ENCODE peak calls at places on chromosomes 3 and 15, in six cellular contexts. N is upper lobe of left lung, A is HCT116, K is esophagus muscularis mucosa, Q is HepG2, Z is transverse colon. V is an unnamed sample.

GRCh38 chr15:77629070-77630030 is 3.4 kb downstream of the LINGO1 start:
- DNase-seq in N (no peak), A (no peak), K (no peak), Q (no peak), Z (no peak), V (no peak)

GRCh38 chr3:83953417-83954089 is 1005.2 kb upstream of the CADM2 start:
- DNase-seq in N (no peak), A (no peak), K (no peak), Q (no peak), Z (no peak), V (no peak)

GRCh38 chr3:16286672-16287604 is 21.9 kb downstream of the OXNAD1 start:
- DNase-seq in N (no peak), A (no peak), K (no peak), Q (no peak), Z (no peak), V (no peak)

GRCh38 chr3:50671331-50671730 is 3.4 kb upstream of the DOCK3 start:
- DNase-seq in N (no peak), A (peak; percentile 56), K (peak; percentile 86), Q (no peak), Z (no peak), V (no peak)

GRCh38 chr15:82952156-82953081 is at the start of gene HOMER2:
- DNase-seq in N (peak; percentile 91), A (no peak), K (no peak), Q (peak; percentile 10), Z (peak; percentile 15), V (no peak)

GRCh38 chr3:127444761-127445160 is 145.8 kb downstream of the TPRA1 start:
- DNase-seq in N (no peak), A (no peak), K (no peak), Q (no peak), Z (no peak), V (peak; percentile 55)

GRCh38 chr3:109927161-109927560 is 589.8 kb upstream of the DPPA4 start:
- DNase-seq in N (no peak), A (peak; percentile 98), K (no peak), Q (peak; percentile 40), Z (no peak), V (no peak)

GRCh38 chr15:67900621-67901147 is 60.8 kb upstream of the RNU6-1 start:
- DNase-seq in N (no peak), A (no peak), K (no peak), Q (no peak), Z (no peak), V (no peak)

GRCh38 chr15:65389226-65389625 is 11.4 kb upstream of the IGDCC3 start:
- DNase-seq in N (no peak), A (no peak), K (no peak), Q (no peak), Z (no peak), V (no peak)

GRCh38 chr3:188046561-188047213 is 107.3 kb upstream of the LPP start:
- DNase-seq in N (no peak), A (no peak), K (no peak), Q (no peak), Z (no peak), V (no peak)

GRCh38 chr15:41727143-41727542 is 47.1 kb upstream of the MAPKBP1 start:
- DNase-seq in N (no peak), A (no peak), K (no peak), Q (no peak), Z (no peak), V (no peak)

GRCh38 chr15:41735033-41735432 is 39.3 kb upstream of the MAPKBP1 start:
- DNase-seq in N (no peak), A (no peak), K (no peak), Q (no peak), Z (no peak), V (no peak)

GRCh38 chr15:41730543-41730942 is 43.7 kb upstream of the MAPKBP1 start:
- DNase-seq in N (no peak), A (no peak), K (no peak), Q (no peak), Z (no peak), V (no peak)

GRCh38 chr15:41734079-41734478 is 40.2 kb upstream of the MAPKBP1 start:
- DNase-seq in N (no peak), A (no peak), K (no peak), Q (no peak), Z (no peak), V (no peak)

DNA sequence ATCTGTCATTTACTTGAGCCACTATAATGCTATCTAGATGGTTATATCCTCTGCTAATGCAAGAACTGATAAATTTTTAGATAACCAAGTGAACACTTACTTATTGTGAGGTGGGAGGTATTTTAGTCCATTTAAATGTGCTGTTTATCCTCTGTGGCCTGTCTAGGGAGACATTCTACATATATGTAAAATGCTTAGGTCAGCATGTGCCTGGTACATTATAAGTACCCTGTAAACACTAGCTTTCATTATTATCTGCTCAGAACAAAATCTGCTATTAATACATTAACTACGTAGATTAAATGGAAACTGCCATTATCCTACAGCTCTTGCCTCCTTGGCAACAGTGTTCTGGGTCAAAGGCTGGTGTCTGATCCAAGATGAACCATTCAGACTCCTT is 41.8 kb upstream of the MAPKBP1 start:
- DNase-seq in N (no peak), A (no peak), K (no peak), Q (no peak), Z (no peak), V (no peak)
- H3K4me1 ChIP-seq in N (no peaks in the 10 kb centered on the region), A (no peaks in the 10 kb centered on the region), K (no peaks in the 10 kb centered on the region), Q (no peaks in the 10 kb centered on the region), Z (no peaks in the 10 kb centered on the region), V (no peaks in the 10 kb centered on the region)

GRCh38 chr3:156148946-156149348 is 28.6 kb downstream of the KCNAB1 start:
- DNase-seq in N (no peak), A (no peak), K (peak; percentile 89), Q (no peak), Z (no peak), V (no peak)

GRCh38 chr3:156151824-156152428 is 31.5 kb downstream of the KCNAB1 start:
- DNase-seq in N (no peak), A (peak; percentile 60), K (peak; percentile 91), Q (peak; percentile 35), Z (peak; percentile 73), V (peak; percentile 71)

GRCh38 chr3:156149781-156150375 is 29.5 kb downstream of the KCNAB1 start:
- DNase-seq in N (no peak), A (no peak), K (peak; percentile 42), Q (no peak), Z (no peak), V (no peak)

GRCh38 chr3:156150434-156151066 is 30.2 kb downstream of the KCNAB1 start:
- DNase-seq in N (no peak), A (peak; percentile 41), K (peak; percentile 91), Q (peak; percentile 26), Z (peak; percentile 52), V (no peak)

GRCh38 chr3:156148345-156148945 is 28.1 kb downstream of the KCNAB1 start:
- DNase-seq in N (no peak), A (no peak), K (peak; percentile 8), Q (no peak), Z (no peak), V (no peak)
- TF ChIP-seq POLR2AphosphoS5 in N (no peak), A (no peak), K (no peak), Q (no peak), Z (no peak), V (no peak)

DNA sequence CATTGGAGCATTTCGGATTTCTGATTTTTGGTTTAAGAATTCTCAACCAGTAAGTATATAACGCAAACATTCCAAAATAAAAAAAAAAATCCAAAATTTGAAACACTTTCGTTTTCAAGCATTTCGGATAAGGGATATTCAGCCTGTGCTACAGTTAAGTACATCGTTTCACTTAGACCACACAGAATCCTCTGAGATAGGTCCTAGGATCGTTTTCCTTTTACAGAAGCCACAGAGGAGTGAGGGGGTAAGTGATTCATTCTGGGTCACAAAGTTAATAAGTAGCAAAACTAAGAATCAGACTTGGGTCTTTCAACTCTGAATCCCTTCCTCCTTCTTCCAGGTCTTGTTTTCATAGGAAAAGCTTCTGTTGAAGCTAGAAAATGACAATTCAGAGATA is 249.3 kb downstream of the BBX start:
- DNase-seq in N (no peak), A (no peak), K (no peak), Q (no peak), Z (no peak), V (no peak)
- H3K27ac ChIP-seq in N (no peak overlapping the region), A (no peak overlapping the region), K (no peak overlapping the region), Q (no peak overlapping the region), Z (no peak overlapping the region), V (no peak overlapping the region)

GRCh38 chr3:142022381-142022780 is 127.0 kb downstream of the TFDP2 start:
- DNase-seq in N (no peak), A (no peak), K (no peak), Q (no peak), Z (no peak), V (no peak)
- H3K4me1 ChIP-seq in N (peaks cover 16% of the 10 kb centered on the region), A (peaks cover 18% of the 10 kb centered on the region), K (peaks cover 27% of the 10 kb centered on the region), Q (peaks cover 6% of the 10 kb centered on the region), Z (peaks cover 7% of the 10 kb centered on the region), V (peaks cover 16% of the 10 kb centered on the region)

GRCh38 chr3:72152551-72153476 is 367.9 kb upstream of the PROK2 start:
- DNase-seq in N (no peak), A (peak; percentile 21), K (no peak), Q (peak; percentile 39), Z (peak; percentile 79), V (no peak)
- TF ChIP-seq POLR2AphosphoS5 in N (no peak), A (peak; percentile 40), K (no peak), Q (peak; percentile 72), Z (no peak), V (no peak)

DNA sequence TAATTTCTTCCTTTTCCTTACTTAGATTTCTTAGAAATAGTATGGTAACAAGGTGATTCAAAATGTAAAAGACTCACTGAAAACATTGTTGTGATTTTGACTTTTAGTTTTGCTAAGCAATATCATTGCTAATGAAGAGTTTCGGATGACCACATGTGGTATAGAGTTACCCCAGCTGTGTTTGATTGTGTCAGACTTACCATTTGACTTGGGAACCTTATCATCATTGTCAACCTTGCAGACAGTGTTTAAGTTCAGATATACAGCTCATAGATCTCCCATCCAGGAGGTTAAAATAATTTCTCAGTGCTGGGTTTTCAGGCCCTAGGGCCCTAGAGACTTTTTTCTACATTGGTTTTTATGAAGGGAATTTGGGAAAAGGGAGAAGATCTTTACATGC is 133.7 kb upstream of the ZPLD1 start:
- DNase-seq in N (no peak), A (no peak), K (no peak), Q (no peak), Z (no peak), V (no peak)
- H3K27ac ChIP-seq in N (no peak overlapping the region), A (no peak overlapping the region), K (no peak overlapping the region), Q (no peak overlapping the region), Z (no peak overlapping the region), V (no peak overlapping the region)

GRCh38 chr15:73930371-73930770 is 4.1 kb downstream of the LOXL1 start:
- DNase-seq in N (peak; percentile 73), A (no peak), K (no peak), Q (no peak), Z (no peak), V (no peak)
- H3K4me1 ChIP-seq in N (peaks cover 31% of the 10 kb centered on the region), A (peaks cover 27% of the 10 kb centered on the region), K (peaks cover 91% of the 10 kb centered on the region), Q (peaks cover 6% of the 10 kb centered on the region), Z (peaks cover 33% of the 10 kb centered on the region), V (peaks cover 71% of the 10 kb centered on the region)

GRCh38 chr15:45522179-45522930 is at the start of gene SLC30A4:
- DNase-seq in N (peak; percentile 95), A (no peak), K (no peak), Q (no peak), Z (peak; percentile 83), V (peak; percentile 83)
- TF ChIP-seq POLR2AphosphoS5 in N (no peak), A (peak; percentile 41), K (peak; percentile 61), Q (no peak), Z (no peak), V (no peak)

DNA sequence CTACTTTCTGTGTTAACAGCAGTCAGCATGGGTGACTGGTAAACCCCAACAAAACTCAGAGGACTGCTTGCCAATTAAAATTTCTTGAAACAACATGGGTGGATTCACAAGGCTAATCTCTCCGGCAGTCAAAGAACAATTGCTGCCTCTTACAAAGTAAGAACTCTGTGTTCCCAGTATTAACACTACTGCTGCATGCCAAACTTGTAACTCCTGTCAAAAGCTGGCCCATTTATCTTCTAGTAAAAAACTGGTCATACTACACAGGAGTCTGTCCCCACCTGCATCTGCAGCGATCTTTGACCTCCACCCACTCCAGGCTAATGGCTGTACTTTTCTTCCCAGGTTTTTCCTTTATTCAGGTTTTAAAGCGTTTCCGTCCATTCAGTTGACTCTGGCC is 8.7 kb upstream of the ZNF589 start:
- DNase-seq in N (no peak), A (no peak), K (no peak), Q (no peak), Z (no peak), V (no peak)
- H3K27ac ChIP-seq in N (no peak overlapping the region), A (no peak overlapping the region), K (no peak overlapping the region), Q (no peak overlapping the region), Z (no peak overlapping the region), V (peak overlapping the region; percentile 63)